ENCODE peak calls at places on chromosomes 3 and 15, in five cellular contexts. One of them, this sample, is unnamed.

GRCh38 chr15:96390986-96391385 is 60.5 kb downstream of the NR2F2 start:
- DNase-seq in amniotic stem cell: no peak
- DNase-seq in RPMI7951: no peak
- DNase-seq in GM04504: no peak
- DNase-seq in HFF-Myc: no peak
- DNase-seq in this sample: no peak

GRCh38 chr15:84638103-84638502 is 16.0 kb downstream of the WDR73 start:
- DNase-seq in amniotic stem cell: no peak
- DNase-seq in RPMI7951: no peak
- DNase-seq in GM04504: no peak
- DNase-seq in HFF-Myc: no peak
- DNase-seq in this sample: no peak

GRCh38 chr3:147653309-147653923 is 244.3 kb downstream of the ZIC1 start:
- DNase-seq in amniotic stem cell: no peak
- DNase-seq in RPMI7951: no peak
- DNase-seq in GM04504: no peak
- DNase-seq in HFF-Myc: no peak
- DNase-seq in this sample: peak; percentile 7

GRCh38 chr3:13668136-13668535 is 119.2 kb downstream of the FBLN2 start:
- DNase-seq in amniotic stem cell: no peak
- DNase-seq in RPMI7951: no peak
- DNase-seq in GM04504: no peak
- DNase-seq in HFF-Myc: no peak
- DNase-seq in this sample: no peak

GRCh38 chr3:98779936-98780335 is 16.8 kb downstream of the ST3GAL6 start:
- DNase-seq in amniotic stem cell: no peak
- DNase-seq in RPMI7951: peak; percentile 67
- DNase-seq in GM04504: no peak
- DNase-seq in HFF-Myc: no peak
- DNase-seq in this sample: peak; percentile 30

GRCh38 chr3:5239602-5240001 is 52.1 kb downstream of the EDEM1 start:
- DNase-seq in amniotic stem cell: no peak
- DNase-seq in RPMI7951: peak; percentile 57
- DNase-seq in GM04504: no peak
- DNase-seq in HFF-Myc: no peak
- DNase-seq in this sample: no peak

GRCh38 chr3:188664795-188665194 is 507.0 kb upstream of the TPRG1 start:
- DNase-seq in amniotic stem cell: no peak
- DNase-seq in RPMI7951: peak; percentile 50
- DNase-seq in GM04504: no peak
- DNase-seq in HFF-Myc: no peak
- DNase-seq in this sample: peak; percentile 41

GRCh38 chr3:54827056-54827687 is 100.7 kb downstream of the LRTM1 start:
- DNase-seq in amniotic stem cell: no peak
- DNase-seq in RPMI7951: no peak
- DNase-seq in GM04504: no peak
- DNase-seq in HFF-Myc: no peak
- DNase-seq in this sample: no peak

GRCh38 chr3:89506462-89507143 is 399.2 kb downstream of the EPHA3 start:
- DNase-seq in amniotic stem cell: no peak
- DNase-seq in RPMI7951: no peak
- DNase-seq in GM04504: no peak
- DNase-seq in HFF-Myc: no peak
- DNase-seq in this sample: no peak

GRCh38 chr3:173653781-173654180 is 256.2 kb downstream of the NLGN1 start:
- DNase-seq in amniotic stem cell: no peak
- DNase-seq in RPMI7951: no peak
- DNase-seq in GM04504: no peak
- DNase-seq in HFF-Myc: peak; percentile 2
- DNase-seq in this sample: peak; percentile 28

GRCh38 chr3:142029052-142029642 is 120.2 kb downstream of the TFDP2 start:
- DNase-seq in amniotic stem cell: no peak
- DNase-seq in RPMI7951: no peak
- DNase-seq in GM04504: no peak
- DNase-seq in HFF-Myc: no peak
- DNase-seq in this sample: no peak

GRCh38 chr15:42456971-42457370 is 34.0 kb downstream of the ZNF106 start:
- DNase-seq in amniotic stem cell: peak; percentile 21
- DNase-seq in RPMI7951: peak; percentile 52
- DNase-seq in GM04504: no peak
- DNase-seq in HFF-Myc: no peak
- DNase-seq in this sample: peak; percentile 41

GRCh38 chr3:31213869-31214486 is 318.7 kb upstream of the STT3B start:
- DNase-seq in amniotic stem cell: no peak
- DNase-seq in RPMI7951: no peak
- DNase-seq in GM04504: no peak
- DNase-seq in HFF-Myc: no peak
- DNase-seq in this sample: no peak

GRCh38 chr3:11661827-11662226 is 18.1 kb upstream of the VGLL4 start:
- DNase-seq in amniotic stem cell: no peak
- DNase-seq in RPMI7951: peak; percentile 77
- DNase-seq in GM04504: no peak
- DNase-seq in HFF-Myc: peak; percentile 68
- DNase-seq in this sample: peak; percentile 64

GRCh38 chr15:50116477-50116876 is 2.6 kb downstream of the ATP8B4 start:
- DNase-seq in amniotic stem cell: no peak
- DNase-seq in RPMI7951: peak; percentile 61
- DNase-seq in GM04504: no peak
- DNase-seq in HFF-Myc: no peak
- DNase-seq in this sample: peak; percentile 42

GRCh38 chr15:52801748-52802085 is 11.6 kb upstream of the ONECUT1 start:
- DNase-seq in amniotic stem cell: no peak
- DNase-seq in RPMI7951: no peak
- DNase-seq in GM04504: no peak
- DNase-seq in HFF-Myc: no peak
- DNase-seq in this sample: no peak

GRCh38 chr3:197975311-197975710 is 15.3 kb downstream of the LMLN start:
- DNase-seq in amniotic stem cell: no peak
- DNase-seq in RPMI7951: no peak
- DNase-seq in GM04504: no peak
- DNase-seq in HFF-Myc: no peak
- DNase-seq in this sample: no peak

GRCh38 chr3:102092617-102093466 is 243.5 kb downstream of the NFKBIZ start:
- DNase-seq in amniotic stem cell: no peak
- DNase-seq in RPMI7951: no peak
- DNase-seq in GM04504: no peak
- DNase-seq in HFF-Myc: no peak
- DNase-seq in this sample: peak; percentile 62

GRCh38 chr15:70480196-70480856 is 283.0 kb downstream of the UACA start:
- DNase-seq in amniotic stem cell: no peak
- DNase-seq in RPMI7951: peak; percentile 65
- DNase-seq in GM04504: no peak
- DNase-seq in HFF-Myc: no peak
- DNase-seq in this sample: no peak

GRCh38 chr3:144433006-144433405 is 461.4 kb downstream of the DIPK2A start:
- DNase-seq in amniotic stem cell: no peak
- DNase-seq in RPMI7951: no peak
- DNase-seq in GM04504: no peak
- DNase-seq in HFF-Myc: no peak
- DNase-seq in this sample: no peak

GRCh38 chr3:118479376-118479775 is 555.3 kb downstream of the IGSF11 start:
- DNase-seq in amniotic stem cell: no peak
- DNase-seq in RPMI7951: no peak
- DNase-seq in GM04504: no peak
- DNase-seq in HFF-Myc: no peak
- DNase-seq in this sample: no peak

GRCh38 chr3:4687167-4687566 is 194.0 kb downstream of the ITPR1 start:
- DNase-seq in amniotic stem cell: no peak
- DNase-seq in RPMI7951: no peak
- DNase-seq in GM04504: no peak
- DNase-seq in HFF-Myc: no peak
- DNase-seq in this sample: no peak

GRCh38 chr3:107981471-107982111 is 109.2 kb downstream of the CD47 start:
- DNase-seq in amniotic stem cell: no peak
- DNase-seq in RPMI7951: no peak
- DNase-seq in GM04504: no peak
- DNase-seq in HFF-Myc: no peak
- DNase-seq in this sample: no peak

GRCh38 chr3:183285828-183286457 is 32.9 kb downstream of the B3GNT5 start:
- DNase-seq in amniotic stem cell: peak; percentile 88
- DNase-seq in RPMI7951: peak; percentile 98
- DNase-seq in GM04504: peak; percentile 77
- DNase-seq in HFF-Myc: peak; percentile 92
- DNase-seq in this sample: peak; percentile 99

GRCh38 chr3:119652306-119653033 is 7.9 kb downstream of the POPDC2 start:
- DNase-seq in amniotic stem cell: no peak
- DNase-seq in RPMI7951: no peak
- DNase-seq in GM04504: no peak
- DNase-seq in HFF-Myc: no peak
- DNase-seq in this sample: no peak

GRCh38 chr3:133938770-133939495 is 43.3 kb upstream of the RAB6B start:
- DNase-seq in amniotic stem cell: no peak
- DNase-seq in RPMI7951: peak; percentile 70
- DNase-seq in GM04504: no peak
- DNase-seq in HFF-Myc: no peak
- DNase-seq in this sample: no peak

GRCh38 chr15:68210821-68211655 is 5.9 kb upstream of the CALML4 start:
- DNase-seq in amniotic stem cell: peak; percentile 12
- DNase-seq in RPMI7951: peak; percentile 29
- DNase-seq in GM04504: no peak
- DNase-seq in HFF-Myc: no peak
- DNase-seq in this sample: peak; percentile 42

GRCh38 chr3:157088506-157089454 is 71.2 kb downstream of the CCNL1 start:
- DNase-seq in amniotic stem cell: no peak
- DNase-seq in RPMI7951: peak; percentile 97
- DNase-seq in GM04504: peak; percentile 91
- DNase-seq in HFF-Myc: peak; percentile 83
- DNase-seq in this sample: peak; percentile 91

GRCh38 chr3:49673131-49673714 is 928 bp upstream of the APEH start:
- DNase-seq in amniotic stem cell: no peak
- DNase-seq in RPMI7951: no peak
- DNase-seq in GM04504: no peak
- DNase-seq in HFF-Myc: no peak
- DNase-seq in this sample: no peak

GRCh38 chr3:172171396-172172075 is 132.2 kb downstream of the FNDC3B start:
- DNase-seq in amniotic stem cell: no peak
- DNase-seq in RPMI7951: peak; percentile 26
- DNase-seq in GM04504: no peak
- DNase-seq in HFF-Myc: no peak
- DNase-seq in this sample: peak; percentile 25

GRCh38 chr15:27660676-27661075 is 438.4 kb downstream of the OCA2 start:
- DNase-seq in amniotic stem cell: no peak
- DNase-seq in RPMI7951: no peak
- DNase-seq in GM04504: no peak
- DNase-seq in HFF-Myc: no peak
- DNase-seq in this sample: no peak

GRCh38 chr3:179927191-179927590 is 109.5 kb downstream of the PEX5L start:
- DNase-seq in amniotic stem cell: no peak
- DNase-seq in RPMI7951: no peak
- DNase-seq in GM04504: no peak
- DNase-seq in HFF-Myc: no peak
- DNase-seq in this sample: no peak

GRCh38 chr15:73884159-73884558 is 10.8 kb downstream of the TBC1D21 start:
- DNase-seq in amniotic stem cell: no peak
- DNase-seq in RPMI7951: no peak
- DNase-seq in GM04504: no peak
- DNase-seq in HFF-Myc: no peak
- DNase-seq in this sample: no peak

GRCh38 chr3:57646723-57647122 is 46.2 kb downstream of the DENND6A start:
- DNase-seq in amniotic stem cell: no peak
- DNase-seq in RPMI7951: peak; percentile 19
- DNase-seq in GM04504: peak; percentile 10
- DNase-seq in HFF-Myc: peak; percentile 14
- DNase-seq in this sample: peak; percentile 36

This sample was measured in EL.